ENCODE peak calls at places on chromosomes 1 and 21, in five cellular contexts. P, W, D, R and Z are unnamed samples.
A peak's percentile ranks its signal among the peaks of the same experiment; 100 is the strongest.

GRCh38 chr1:99326215-99326949 is 62.1 kb downstream of the PLPPR4 start:
- DNase-seq in P (no peak), W (no peak), D (no peak), R (no peak), Z (no peak)

GRCh38 chr1:117136749-117137148 is 15.2 kb upstream of the TRIM45 start:
- DNase-seq in P (no peak), W (no peak), D (no peak), R (no peak), Z (no peak)

GRCh38 chr1:935751-936231 is 12.1 kb downstream of the SAMD11 start:
- DNase-seq in P (no peak), W (no peak), D (no peak), R (no peak), Z (no peak)

GRCh38 chr1:11749203-11749689 is 12.7 kb upstream of the C1orf167 start:
- DNase-seq in P (no peak), W (peak; percentile 65), D (peak; percentile 79), R (no peak), Z (peak; percentile 78)

GRCh38 chr1:106584127-106584526 is 472.3 kb upstream of the PRMT6 start:
- DNase-seq in P (no peak), W (no peak), D (no peak), R (no peak), Z (no peak)

GRCh38 chr1:200971955-200972711 is 51.4 kb downstream of the KIF21B start:
- DNase-seq in P (peak; percentile 67), W (peak; percentile 71), D (peak; percentile 79), R (peak; percentile 11), Z (peak; percentile 75)

GRCh38 chr1:62294211-62294610 is 25.0 kb downstream of the KANK4 start:
- DNase-seq in P (no peak), W (no peak), D (no peak), R (no peak), Z (no peak)

GRCh38 chr1:193285626-193286025 is 99.2 kb upstream of the B3GALT2 start:
- DNase-seq in P (no peak), W (no peak), D (no peak), R (no peak), Z (no peak)

GRCh38 chr1:226201029-226201593 is 14.6 kb upstream of the ACBD3 start:
- DNase-seq in P (no peak), W (peak; percentile 24), D (peak; percentile 57), R (no peak), Z (peak; percentile 71)

GRCh38 chr1:74334147-74334546 is 99.0 kb downstream of the TNNI3K start:
- DNase-seq in P (no peak), W (no peak), D (no peak), R (no peak), Z (no peak)

GRCh38 chr1:230792691-230793462 is 45.7 kb downstream of the CAPN9 start:
- DNase-seq in P (no peak), W (no peak), D (no peak), R (no peak), Z (peak; percentile 15)
- TF ChIP-seq CTCF in P (peak; percentile 21), W (no peak), D (peak; percentile 37), R (peak; percentile 2), Z (peak; percentile 35)

GRCh38 chr1:90149101-90149500 is 154.2 kb downstream of the ZNF326 start:
- DNase-seq in P (no peak), W (no peak), D (no peak), R (no peak), Z (no peak)
- TF ChIP-seq CTCF in P (no peak), W (no peak), D (peak; percentile 13), R (no peak), Z (no peak)

DNA sequence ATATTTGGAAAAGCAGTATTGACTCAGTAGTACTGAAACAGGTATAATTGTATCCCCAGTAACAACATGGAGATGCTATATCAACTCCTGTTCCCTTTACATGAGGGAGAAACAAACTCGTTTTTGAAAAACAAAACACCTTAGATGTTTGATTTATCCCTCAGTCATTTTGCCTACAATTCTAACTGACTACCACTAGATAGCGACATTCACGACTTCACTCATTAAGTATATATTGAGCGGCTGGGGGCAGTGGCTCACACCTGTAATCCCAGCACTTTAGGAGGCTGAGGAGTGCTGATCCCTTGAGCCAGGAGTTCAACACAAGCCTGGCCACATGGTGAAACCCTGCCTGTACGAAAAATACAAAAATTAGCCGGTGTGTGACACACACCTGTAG is 83.3 kb downstream of the CYYR1 start:
- DNase-seq in P (no peak), W (no peak), D (no peak), R (no peak), Z (no peak)
- TF ChIP-seq CTCF in P (peak; percentile 16), W (no peak), D (no peak), R (no peak), Z (no peak)

DNA sequence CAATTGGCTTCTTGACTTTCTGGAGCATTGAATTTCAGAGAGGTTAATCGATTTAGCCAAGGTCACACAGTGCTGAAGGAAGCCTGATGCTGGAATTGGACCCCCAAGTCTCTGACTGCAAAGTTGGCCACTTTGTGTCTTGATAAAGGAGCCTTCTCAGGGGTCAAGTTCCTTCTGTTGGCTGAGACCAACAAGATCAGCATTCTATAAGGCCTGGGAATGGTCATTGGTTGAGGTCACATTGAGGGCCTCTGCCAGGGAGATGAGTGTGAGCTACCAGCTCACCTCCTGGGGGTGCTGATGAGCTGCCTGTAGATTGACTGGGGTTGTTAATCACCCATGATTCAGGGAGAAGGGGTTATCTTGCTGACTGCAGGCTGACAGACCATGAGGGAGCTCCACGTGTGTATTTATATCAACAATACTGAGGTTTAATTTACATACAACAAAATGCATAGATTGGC is 54.5 kb downstream of the RPS6KA1 start:
- DNase-seq in P (no peak), W (no peak), D (peak; percentile 31), R (no peak), Z (no peak)
- TF ChIP-seq CTCF in P (no peak), W (no peak), D (peak; percentile 49), R (peak; percentile 3), Z (peak; percentile 16)